ENCODE peak calls at places on chromosomes 6 and 20, in five cellular contexts. E, M, G, B and U are unnamed samples.

GRCh38 chr20:49230575-49231211 is 11.5 kb downstream of the DDX27 start:
- DNase-seq in E (peak), M (no peak), G (no peak), B (no peak), U (peak)

GRCh38 chr6:52394251-52394666 is 25.9 kb upstream of the EFHC1 start:
- DNase-seq in E (no peak), M (peak), G (no peak), B (no peak), U (no peak)

GRCh38 chr20:7196481-7196880 is 429.0 kb downstream of the BMP2 start:
- DNase-seq in E (no peak), M (no peak), G (peak), B (no peak), U (no peak)

GRCh38 chr6:158793432-158793831 is 25.7 kb downstream of the EZR start:
- DNase-seq in E (no peak), M (peak), G (no peak), B (no peak), U (no peak)

GRCh38 chr6:145749632-145750031 is 14.3 kb upstream of the EPM2A start:
- DNase-seq in E (no peak), M (peak), G (peak), B (no peak), U (no peak)

GRCh38 chr20:32678948-32679347 is 5.2 kb upstream of the C20orf203 start:
- DNase-seq in E (no peak), M (no peak), G (no peak), B (no peak), U (no peak)

GRCh38 chr20:17339000-17339399 is 112.2 kb downstream of the PCSK2 start:
- DNase-seq in E (no peak), M (no peak), G (no peak), B (no peak), U (no peak)

GRCh38 chr6:106281088-106281487 is 44.5 kb downstream of the ATG5 start:
- DNase-seq in E (no peak), M (no peak), G (no peak), B (no peak), U (no peak)

GRCh38 chr6:42140051-42140450 is 2.4 kb downstream of the C6orf132 start:
- DNase-seq in E (peak), M (no peak), G (no peak), B (no peak), U (no peak)

GRCh38 chr20:51022803-51023616 is at the start of gene KCNG1:
- DNase-seq in E (peak), M (peak), G (no peak), B (peak), U (peak)

GRCh38 chr6:19934996-19935591 is 97.9 kb downstream of the ID4 start:
- DNase-seq in E (no peak), M (no peak), G (no peak), B (no peak), U (no peak)

GRCh38 chr6:16758163-16758975 is 2.9 kb downstream of the ATXN1 start:
- DNase-seq in E (no peak), M (no peak), G (no peak), B (no peak), U (no peak)

GRCh38 chr6:89359561-89359960 is 7.0 kb upstream of the UBE2J1 start:
- DNase-seq in E (no peak), M (no peak), G (no peak), B (no peak), U (no peak)

GRCh38 chr20:63473555-63474449 is 1.3 kb upstream of the KCNQ2 start:
- DNase-seq in E (no peak), M (no peak), G (no peak), B (no peak), U (no peak)

GRCh38 chr6:129849456-129849855 is 11.7 kb downstream of the TMEM244 start:
- DNase-seq in E (no peak), M (no peak), G (no peak), B (no peak), U (no peak)

GRCh38 chr6:7298113-7298512 is 14.9 kb downstream of the SSR1 start:
- DNase-seq in E (no peak), M (no peak), G (no peak), B (no peak), U (no peak)

GRCh38 chr20:58500256-58500655 is 14.9 kb downstream of the APCDD1L start:
- DNase-seq in E (no peak), M (no peak), G (no peak), B (no peak), U (no peak)